ENCODE peak calls at places on chromosome 2, in seven cellular contexts. G, X, N, L, S, A and E are unnamed samples.

GRCh38 chr2:113711857-113712256 is 44.6 kb downstream of the SLC35F5 start:
- DNase-seq in S (no peak), G (no peak), L (no peak), N (no peak), X (no peak), A (no peak), E (no peak)

GRCh38 chr2:46315103-46315890 is 18.1 kb downstream of the EPAS1 start:
- DNase-seq in G (peak; percentile 100), A (peak; percentile 89), N (peak; percentile 95), X (peak; percentile 96), S (peak; percentile 84), L (peak; percentile 86), E (peak; percentile 97)

GRCh38 chr2:206160124-206160806 is 570 bp downstream of the EEF1B2 start:
- DNase-seq in N (peak; percentile 37), X (peak; percentile 93), S (peak; percentile 75), A (peak; percentile 61), G (no peak), L (no peak), E (peak; percentile 64)

GRCh38 chr2:202237787-202238233 is 587 bp downstream of the SUMO1 start:
- DNase-seq in X (no peak), G (peak; percentile 58), A (no peak), S (peak; percentile 64), N (peak; percentile 25), L (no peak), E (peak; percentile 62)

GRCh38 chr2:157746234-157746950 is 117.7 kb upstream of the ACVR1C start:
- DNase-seq in S (no peak), G (peak; percentile 75), X (no peak), N (peak; percentile 20), L (no peak), A (no peak), E (no peak)

GRCh38 chr2:37738266-37738885 is 66.9 kb upstream of the CDC42EP3 start:
- DNase-seq in S (no peak), A (no peak), G (no peak), L (no peak), X (no peak), N (no peak), E (no peak)

GRCh38 chr2:199704358-199705238 is 146.4 kb downstream of the FTCDNL1 start:
- DNase-seq in G (peak; percentile 18), A (no peak), S (peak; percentile 44), L (no peak), X (no peak), N (no peak), E (peak; percentile 65)

GRCh38 chr2:33620-34019 is 12.7 kb downstream of the FAM110C start:
- DNase-seq in G (no peak), X (no peak), S (peak; percentile 54), N (no peak), A (no peak), L (no peak), E (peak; percentile 97)

GRCh38 chr2:241833938-241834852 is 24.5 kb downstream of the PDCD1 start:
- DNase-seq in X (no peak), A (no peak), N (no peak), L (no peak), G (no peak), S (no peak), E (no peak)

GRCh38 chr2:176892818-176893217 is 319.8 kb upstream of the HNRNPA3 start:
- DNase-seq in X (no peak), G (no peak), N (no peak), S (no peak), L (no peak), A (no peak), E (no peak)

GRCh38 chr2:190843874-190844699 is 36.5 kb upstream of the GLS start:
- DNase-seq in X (no peak), N (no peak), A (no peak), L (no peak), G (no peak), S (no peak), E (peak; percentile 94)

GRCh38 chr2:230893881-230894781 is 29.4 kb downstream of the ITM2C start:
- DNase-seq in S (no peak), L (no peak), X (no peak), N (no peak), A (no peak), G (no peak), E (no peak)

GRCh38 chr2:205590759-205591158 is 91.5 kb upstream of the NRP2 start:
- DNase-seq in S (no peak), G (peak; percentile 50), N (peak; percentile 32), A (no peak), X (no peak), L (peak; percentile 21), E (peak; percentile 46)

GRCh38 chr2:43018179-43019024 is 208.0 kb downstream of the ZFP36L2 start:
- DNase-seq in G (peak; percentile 97), S (peak; percentile 75), N (peak; percentile 90), X (peak; percentile 97), A (peak; percentile 89), L (no peak), E (peak; percentile 88)

GRCh38 chr2:15527074-15527739 is 33.9 kb downstream of the NBAS start:
- DNase-seq in L (no peak), N (no peak), A (no peak), G (no peak), X (no peak), S (no peak), E (peak; percentile 4)
- TF ChIP-seq CTCF in L (no peak), N (no peak), A (no peak), G (no peak), X (no peak), S (no peak), E (no peak)

GRCh38 chr2:64218137-64218536 is 73.9 kb upstream of the PELI1 start:
- DNase-seq in X (no peak), N (no peak), G (no peak), S (no peak), L (no peak), A (no peak), E (no peak)

GRCh38 chr2:64222351-64222750 is 78.1 kb upstream of the PELI1 start:
- DNase-seq in A (no peak), X (no peak), G (peak; percentile 92), L (no peak), S (no peak), N (no peak), E (peak; percentile 75)

GRCh38 chr2:64221935-64222334 is 77.7 kb upstream of the PELI1 start:
- DNase-seq in G (no peak), L (no peak), S (no peak), X (no peak), A (no peak), N (no peak), E (no peak)

GRCh38 chr2:64220906-64221659 is 76.9 kb upstream of the PELI1 start:
- DNase-seq in L (no peak), G (no peak), A (no peak), X (no peak), N (no peak), S (peak; percentile 29), E (no peak)

DNA sequence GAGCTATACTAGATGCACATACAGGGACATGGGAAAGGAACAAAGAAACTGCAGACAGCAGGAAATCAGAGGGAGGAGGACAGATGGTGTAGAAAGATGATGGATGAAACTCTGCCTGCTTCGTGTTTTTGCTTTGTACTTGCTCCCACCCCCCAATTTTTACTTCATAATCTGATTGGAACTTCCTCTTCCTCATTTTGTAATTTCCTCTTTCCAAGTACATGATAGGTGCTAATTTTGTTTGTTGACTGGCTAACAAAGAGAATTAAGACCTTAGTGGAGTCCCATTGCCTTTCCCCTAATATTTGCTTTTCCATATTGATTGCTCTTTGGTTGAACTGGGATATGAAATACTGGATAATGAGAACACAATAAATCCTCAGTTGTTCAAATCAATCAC is 76.1 kb upstream of the PELI1 start:
- DNase-seq in S (no peak), L (no peak), G (no peak), A (no peak), X (no peak), N (no peak), E (no peak)
- H3K4me3 ChIP-seq in S (no peak overlapping the region), L (no peak overlapping the region), G (no peak overlapping the region), A (no peak overlapping the region), X (no peak overlapping the region), N (no peak overlapping the region), E (no peak overlapping the region)

DNA sequence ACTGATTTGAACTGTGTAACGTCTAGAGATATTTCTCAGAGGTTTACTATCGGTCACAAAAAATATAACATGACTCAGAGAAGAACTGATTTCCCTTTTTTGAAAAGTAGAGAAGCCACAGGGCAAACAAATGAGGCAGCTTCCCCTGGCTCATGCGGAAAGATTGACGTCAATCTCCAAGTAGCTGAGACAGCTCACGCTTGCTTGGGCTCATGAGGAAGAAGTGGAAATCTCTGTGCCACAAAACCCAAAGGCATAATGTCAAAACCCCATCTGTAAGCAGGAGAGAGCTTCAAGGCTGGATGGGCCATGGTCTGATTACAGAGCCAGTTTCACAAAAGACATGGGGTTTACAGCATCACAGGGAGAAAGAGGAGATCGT is 188.1 kb downstream of the ARL4C start:
- DNase-seq in S (no peak), G (peak; percentile 52), X (no peak), N (no peak), A (no peak), L (no peak), E (peak; percentile 84)
- TF ChIP-seq CTCF in S (no peak), G (no peak), X (no peak), N (no peak), A (no peak), L (no peak), E (no peak)

GRCh38 chr2:239309398-239310245 is 91.2 kb downstream of the HDAC4 start:
- DNase-seq in X (no peak), G (no peak), S (no peak), L (no peak), N (no peak), A (no peak), E (no peak)
- H3K4me3 ChIP-seq in X (peak overlapping the region; percentile 51), G (peak overlapping the region; percentile 37), S (no peak overlapping the region), L (no peak overlapping the region), N (peak overlapping the region; percentile 42), A (peak overlapping the region; percentile 95), E (no peak overlapping the region)

DNA sequence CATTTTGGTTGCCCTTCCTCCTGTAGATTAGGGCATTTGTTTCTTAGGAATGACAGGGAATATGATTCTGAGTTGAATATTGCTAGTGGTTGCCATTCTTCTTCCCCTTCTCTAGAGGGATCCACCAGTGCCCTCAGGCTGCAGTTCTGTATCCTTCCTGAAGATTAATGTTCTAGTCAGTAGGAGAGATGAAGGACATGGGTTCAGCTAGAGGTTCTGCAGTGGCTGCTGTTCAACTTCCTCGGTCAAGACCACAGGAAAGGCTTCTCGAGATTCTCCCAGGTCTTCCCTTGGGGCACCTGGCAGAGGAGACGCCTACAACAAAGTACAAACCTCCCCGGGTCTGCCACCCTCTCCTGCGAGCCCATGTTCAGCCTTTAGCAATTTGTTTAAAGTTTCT is 325.5 kb downstream of the AFF3 start:
- DNase-seq in A (no peak), G (no peak), L (no peak), N (no peak), S (no peak), X (no peak), E (no peak)
- TF ChIP-seq CTCF in A (no peak), G (no peak), L (no peak), N (no peak), S (no peak), X (no peak), E (no peak)

GRCh38 chr2:218746470-218746795 is 35.5 kb upstream of the CYP27A1 start:
- DNase-seq in X (no peak), G (no peak), N (no peak), L (no peak), S (no peak), A (no peak), E (no peak)
- H3K4me3 ChIP-seq in X (no peak overlapping the region), G (no peak overlapping the region), N (no peak overlapping the region), L (no peak overlapping the region), S (no peak overlapping the region), A (no peak overlapping the region), E (no peak overlapping the region)